ENCODE peak calls at places on chromosomes 6 and 20, in seven cellular contexts. T is SK-N-SH, Q is hepatocyte, S is HCT116, O is neural progenitor cell, J is GM23338, P is PC-3. Z is an unnamed sample. For H3K4me1, the result is how much of the 10 kb centered on the place peaks cover.

GRCh38 chr6:135880066-135880972 is 28.8 kb downstream of the PDE7B start:
- DNase-seq in J (no peak), S (no peak), T (no peak), Q (no peak), O (no peak), P (peak), Z (peak)

GRCh38 chr20:57003012-57003411 is 263.4 kb downstream of the BMP7 start:
- DNase-seq in P (no peak), O (no peak), T (no peak), S (no peak), J (no peak), Q (no peak), Z (no peak)

GRCh38 chr6:21915707-21916399 is 322.3 kb downstream of the SOX4 start:
- DNase-seq in T (no peak), Q (no peak), P (peak), J (no peak), O (no peak), S (no peak), Z (peak)

GRCh38 chr6:94501546-94501945 is 1075.8 kb upstream of the MANEA start:
- DNase-seq in J (no peak), S (no peak), Q (peak), P (no peak), O (no peak), T (no peak), Z (no peak)

GRCh38 chr6:104952911-104953409 is 3.9 kb upstream of the LIN28B start:
- DNase-seq in O (peak), P (no peak), S (no peak), J (peak), Q (peak), T (no peak), Z (no peak)

GRCh38 chr20:40797425-40797824 is 108.4 kb upstream of the MAFB start:
- DNase-seq in J (peak), S (peak), P (peak), Q (peak), O (peak), T (no peak), Z (peak)

GRCh38 chr20:33791959-33792597 is 19.1 kb upstream of the CHMP4B start:
- DNase-seq in T (peak), S (no peak), Q (peak), P (peak), J (peak), O (peak), Z (peak)

GRCh38 chr6:39228111-39228971 is 934 bp downstream of the KCNK5 start:
- DNase-seq in S (no peak), T (peak), Q (no peak), J (no peak), O (peak), P (no peak), Z (no peak)

GRCh38 chr6:127459231-127459641 is at the start of gene KIAA0408:
- DNase-seq in J (peak), P (peak), Q (peak), O (peak), T (no peak), S (no peak), Z (peak)

GRCh38 chr6:49336514-49337131 is 126.4 kb downstream of the MMUT start:
- DNase-seq in S (no peak), J (peak), P (no peak), O (no peak), T (no peak), Q (peak), Z (no peak)

GRCh38 chr6:80720824-80721223 is 614.4 kb downstream of the BCKDHB start:
- DNase-seq in Q (no peak), P (no peak), O (no peak), S (no peak), J (no peak), T (no peak), Z (no peak)

GRCh38 chr20:18090044-18090443 is 32.3 kb upstream of the OVOL2 start:
- DNase-seq in Q (no peak), P (no peak), T (no peak), S (no peak), J (no peak), O (no peak), Z (no peak)

GRCh38 chr6:116280161-116280959 is 630 bp upstream of the TSPYL1 start:
- DNase-seq in J (peak), S (no peak), Q (no peak), T (no peak), P (no peak), O (no peak), Z (peak)

GRCh38 chr20:48621256-48622078 is 206.3 kb downstream of the PREX1 start:
- DNase-seq in J (no peak), O (no peak), P (peak), Q (peak), S (no peak), T (no peak), Z (peak)

GRCh38 chr6:3696525-3696924 is 55.0 kb downstream of the PXDC1 start:
- DNase-seq in P (no peak), J (no peak), O (no peak), S (no peak), T (no peak), Q (no peak), Z (peak)

GRCh38 chr6:84119277-84119676 is 85.7 kb downstream of the MRAP2 start:
- DNase-seq in P (peak), Q (peak), T (no peak), J (peak), S (no peak), O (no peak), Z (no peak)

GRCh38 chr6:33613794-33614166 is 7.3 kb upstream of the ITPR3 start:
- DNase-seq in T (no peak), P (peak), S (no peak), Q (no peak), O (no peak), J (no peak), Z (peak)

DNA sequence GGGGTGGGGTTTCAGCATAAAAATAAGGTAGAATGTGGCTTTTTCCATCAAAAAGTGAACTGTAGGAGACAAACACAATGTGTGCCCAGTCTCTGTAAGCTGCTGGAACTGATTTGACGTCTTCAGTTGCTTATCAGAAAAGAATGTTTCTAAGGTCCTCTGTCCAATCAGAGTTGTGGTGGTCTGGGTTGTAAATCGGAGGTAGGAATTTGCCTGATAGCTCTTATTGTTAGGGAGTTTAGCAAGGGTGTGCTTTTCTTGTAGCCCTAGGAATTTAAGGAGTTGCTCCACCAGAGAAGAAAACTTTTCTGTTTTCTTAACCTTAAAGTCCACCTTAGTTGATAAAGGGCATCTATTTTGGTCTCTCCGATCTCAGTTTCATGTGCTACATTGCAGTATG is 10.4 kb upstream of the SSTR4 start:
- DNase-seq in S (no peak), P (no peak), Q (no peak), T (no peak), O (no peak), J (no peak), Z (no peak)
- H3K4me3 ChIP-seq in S (no peak), P (no peak), Q (no peak), T (no peak), O (no peak), J (no peak), Z (no peak)

DNA sequence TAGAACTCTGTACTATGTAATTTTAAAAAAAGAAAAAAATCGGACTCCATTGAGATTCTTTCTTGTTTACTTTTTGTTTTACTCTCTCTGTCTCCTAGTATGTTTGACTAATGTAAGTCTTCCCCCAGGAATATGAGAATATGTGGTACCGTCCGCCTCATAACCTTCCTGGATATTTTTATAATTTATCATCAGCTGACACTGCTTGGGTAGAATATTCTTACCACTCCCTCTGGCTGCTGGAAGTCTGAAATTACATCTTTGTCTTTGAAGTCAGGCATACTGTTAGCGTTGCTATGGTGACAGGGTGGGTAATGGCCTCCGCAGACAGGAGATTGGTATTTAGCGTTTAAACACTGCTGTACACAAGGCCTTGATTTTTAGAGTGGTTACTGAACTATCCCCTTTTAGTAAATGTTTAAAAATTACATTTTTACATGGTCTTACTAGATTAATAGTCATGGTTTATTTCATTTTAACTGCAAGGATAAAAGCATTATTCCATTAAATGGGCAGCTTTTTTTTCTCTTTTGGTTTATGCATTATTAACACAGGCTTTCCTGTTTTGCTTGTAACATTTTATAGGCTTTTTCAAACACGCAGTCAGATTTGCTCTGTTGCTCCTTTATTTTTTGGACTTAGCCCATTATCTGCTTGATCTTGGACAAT is 176.4 kb downstream of the ARID1B start:
- DNase-seq in P (peak), J (peak), Q (peak), S (peak), O (peak), T (peak), Z (peak)
- H3K4me1 ChIP-seq in P (half or more), J (under half), Q (under half), S (under half), O (under half), T (under half), Z (under half)

GRCh38 chr6:19554356-19555225 is 282.6 kb upstream of the ID4 start:
- DNase-seq in T (no peak), P (no peak), S (no peak), O (no peak), J (no peak), Q (peak), Z (peak)
- TF ChIP-seq EZH2phosphoT487 in T (no peak), P (no peak), S (no peak), O (no peak), J (no peak), Q (no peak), Z (no peak)

GRCh38 chr6:122792796-122793195 is 3.7 kb downstream of the SMPDL3A start:
- DNase-seq in O (no peak), S (no peak), J (no peak), T (no peak), Q (no peak), P (no peak), Z (no peak)
- H3K4me3 ChIP-seq in O (no peak), S (no peak), J (no peak), T (no peak), Q (no peak), P (no peak), Z (no peak)

GRCh38 chr6:156795825-156796224 is 18.6 kb downstream of the ARID1B start:
- DNase-seq in P (no peak), T (peak), Q (no peak), S (no peak), O (no peak), J (no peak), Z (peak)

GRCh38 chr6:156796627-156797026 is 19.4 kb downstream of the ARID1B start:
- DNase-seq in Q (no peak), S (no peak), O (no peak), P (no peak), J (no peak), T (no peak), Z (no peak)

GRCh38 chr6:156793224-156793623 is 16.0 kb downstream of the ARID1B start:
- DNase-seq in O (no peak), T (no peak), S (no peak), Q (no peak), J (no peak), P (no peak), Z (no peak)

GRCh38 chr6:156794963-156795362 is 17.8 kb downstream of the ARID1B start:
- DNase-seq in J (no peak), O (no peak), Q (no peak), P (no peak), T (no peak), S (no peak), Z (no peak)

GRCh38 chr6:156794546-156794945 is 17.4 kb downstream of the ARID1B start:
- DNase-seq in T (no peak), Q (no peak), S (no peak), J (no peak), P (no peak), O (no peak), Z (no peak)
- H3K4me1 ChIP-seq in T (under half), Q (under half), S (under half), J (half or more), P (under half), O (under half), Z (under half)

DNA sequence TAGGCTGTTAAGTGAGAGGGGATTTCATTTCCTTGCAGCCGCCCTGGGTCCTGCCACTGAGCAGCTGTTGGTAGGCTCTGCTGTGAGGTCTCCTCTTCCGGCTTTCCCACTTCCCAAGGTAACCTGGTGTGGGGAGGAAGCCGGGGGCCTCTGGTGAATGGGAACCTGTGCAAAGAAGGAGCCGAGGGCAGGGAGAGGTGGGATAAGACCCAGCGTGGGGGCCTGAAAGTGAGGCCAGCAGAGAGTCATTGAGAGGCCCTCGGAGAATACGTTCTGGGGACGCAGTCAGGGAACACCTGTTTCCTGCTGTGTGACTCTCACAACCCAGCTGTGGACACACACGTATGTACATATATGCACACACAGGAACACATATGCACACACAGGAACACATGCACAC is 100.6 kb downstream of the CDH26 start:
- DNase-seq in Q (no peak), P (no peak), J (no peak), O (no peak), S (no peak), T (no peak), Z (no peak)
- TF ChIP-seq EZH2phosphoT487 in Q (no peak), P (no peak), J (no peak), O (no peak), S (no peak), T (no peak), Z (no peak)

DNA sequence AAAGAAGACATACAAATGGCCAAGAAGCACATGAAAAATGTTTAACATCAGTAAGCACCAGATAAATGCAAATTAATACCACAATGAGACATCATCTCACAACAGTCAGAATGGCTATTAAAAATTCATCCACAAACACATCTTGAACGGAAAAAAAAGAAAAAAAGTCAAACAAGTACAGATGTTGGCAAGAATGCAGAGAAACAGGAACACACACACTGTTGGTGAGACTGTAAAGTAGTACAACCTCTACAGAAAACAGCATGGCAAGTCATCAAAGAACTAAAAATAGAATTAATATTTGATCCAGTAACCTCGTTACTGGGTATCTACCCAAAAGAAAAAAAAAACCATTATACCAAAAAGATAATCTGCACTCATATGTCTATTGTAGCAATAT is 6.5 kb downstream of the STX7 start:
- DNase-seq in Q (no peak), T (no peak), S (no peak), P (no peak), J (no peak), O (no peak), Z (no peak)
- H3K4me3 ChIP-seq in Q (no peak), T (no peak), S (no peak), P (no peak), J (no peak), O (no peak), Z (no peak)

GRCh38 chr20:54654460-54654859 is 179.1 kb downstream of the DOK5 start:
- DNase-seq in J (no peak), Q (no peak), T (no peak), O (no peak), P (no peak), S (no peak), Z (no peak)
- H3K4me1 ChIP-seq in J (under half), Q (under half), T (under half), O (under half), P (under half), S (under half), Z (under half)

GRCh38 chr20:1434571-1435336 is 31.9 kb downstream of the NSFL1C start:
- DNase-seq in S (no peak), P (peak), J (peak), T (no peak), O (no peak), Q (no peak), Z (peak)
- TF ChIP-seq EZH2phosphoT487 in S (no peak), P (no peak), J (no peak), T (no peak), O (no peak), Q (no peak), Z (peak)

GRCh38 chr6:122845916-122846632 is 57.0 kb downstream of the SMPDL3A start:
- DNase-seq in J (no peak), O (no peak), P (no peak), Q (peak), S (no peak), T (no peak), Z (peak)
- H3K4me3 ChIP-seq in J (no peak), O (no peak), P (no peak), Q (no peak), S (no peak), T (no peak), Z (peak)

Z was measured in GM23248.